ENCODE peak calls at places on chromosome X, in five cellular contexts. V, E, R, B and N are unnamed samples. For H3K4me1, the result is how much of the 10 kb centered on the place peaks cover.

GRCh38 chrX:23380581-23380980 is 45.9 kb downstream of the PTCHD1 start:
- DNase-seq in V (no peak), B (no peak), E (no peak), R (no peak), N (no peak)

GRCh38 chrX:55546956-55547355 is 57.3 kb upstream of the USP51 start:
- DNase-seq in E (no peak), B (no peak), V (no peak), R (no peak), N (no peak)

GRCh38 chrX:140766024-140766611 is 56.6 kb downstream of the LINC00632 start:
- DNase-seq in R (peak), E (peak), V (peak), B (peak), N (peak)

GRCh38 chrX:2819345-2820130 is 9.2 kb upstream of the GYG2 start:
- DNase-seq in V (no peak), R (no peak), B (no peak), E (no peak), N (no peak)

GRCh38 chrX:154436597-154437397 is at the start of gene GDI1:
- DNase-seq in V (peak), R (peak), B (peak), E (peak), N (peak)

GRCh38 chrX:124421898-124422622 is 75.7 kb downstream of the SH2D1A start:
- DNase-seq in R (no peak), E (no peak), B (no peak), V (no peak), N (no peak)

GRCh38 chrX:96382018-96382417 is 302.6 kb upstream of the DIAPH2 start:
- DNase-seq in E (no peak), B (no peak), V (no peak), R (no peak), N (no peak)

GRCh38 chrX:68989865-68990606 is 161.2 kb downstream of the EFNB1 start:
- DNase-seq in V (no peak), B (peak), E (no peak), R (no peak), N (peak)

GRCh38 chrX:13212191-13212651 is 107.6 kb downstream of the ATXN3L start:
- DNase-seq in B (no peak), E (no peak), V (no peak), R (no peak), N (peak)

GRCh38 chrX:23779025-23779424 is 3.9 kb upstream of the SAT1 start:
- DNase-seq in B (no peak), V (no peak), R (no peak), E (no peak), N (peak)

GRCh38 chrX:45750639-45751038 is 550.0 kb upstream of the DIPK2B start:
- DNase-seq in E (no peak), R (no peak), V (no peak), B (no peak), N (no peak)

GRCh38 chrX:22748093-22748999 is 251.4 kb upstream of the DDX53 start:
- DNase-seq in E (peak), R (peak), B (peak), V (peak), N (peak)

GRCh38 chrX:40207626-40208025 is 109.9 kb upstream of the BCOR start:
- DNase-seq in R (no peak), V (no peak), B (no peak), E (no peak), N (no peak)

GRCh38 chrX:51742586-51742985 is 656 bp upstream of the GSPT2 start:
- DNase-seq in E (no peak), V (peak), B (no peak), R (no peak), N (peak)

GRCh38 chrX:76076124-76076523 is 96.7 kb upstream of the PBDC1 start:
- DNase-seq in B (no peak), E (no peak), R (no peak), V (no peak), N (no peak)

GRCh38 chrX:48794993-48795501 is 6.8 kb upstream of the HDAC6 start:
- DNase-seq in V (no peak), R (no peak), B (no peak), E (no peak), N (no peak)

GRCh38 chrX:112834016-112834855 is 6.4 kb downstream of the AMOT start:
- DNase-seq in E (no peak), B (no peak), V (no peak), R (no peak), N (peak)

GRCh38 chrX:17635231-17635630 is 102.1 kb upstream of the SCML1 start:
- DNase-seq in B (no peak), R (no peak), E (no peak), V (no peak), N (peak)

GRCh38 chrX:15606064-15606590 is 5.4 kb upstream of the ACE2 start:
- DNase-seq in E (no peak), V (no peak), R (no peak), B (no peak), N (no peak)
- H3K4me1 ChIP-seq in E (under half), V (under half), R (under half), B (under half), N (under half)

GRCh38 chrX:368811-369562 is 17.7 kb downstream of the PPP2R3B start:
- DNase-seq in V (no peak), E (no peak), B (no peak), R (no peak), N (peak)
- H3K4me3 ChIP-seq in V (no peak), E (no peak), B (peak), R (no peak), N (no peak)

GRCh38 chrX:134688839-134689238 is 30.6 kb upstream of the PLAC1 start:
- DNase-seq in R (no peak), E (no peak), V (no peak), B (no peak), N (no peak)

GRCh38 chrX:134685662-134686061 is 27.4 kb upstream of the PLAC1 start:
- DNase-seq in V (no peak), E (no peak), R (no peak), B (no peak), N (no peak)

GRCh38 chrX:134691453-134691852 is 33.2 kb upstream of the PLAC1 start:
- DNase-seq in V (no peak), B (no peak), R (no peak), E (no peak), N (no peak)

GRCh38 chrX:134684956-134685355 is 26.7 kb upstream of the PLAC1 start:
- DNase-seq in V (no peak), B (no peak), E (no peak), R (no peak), N (peak)

DNA sequence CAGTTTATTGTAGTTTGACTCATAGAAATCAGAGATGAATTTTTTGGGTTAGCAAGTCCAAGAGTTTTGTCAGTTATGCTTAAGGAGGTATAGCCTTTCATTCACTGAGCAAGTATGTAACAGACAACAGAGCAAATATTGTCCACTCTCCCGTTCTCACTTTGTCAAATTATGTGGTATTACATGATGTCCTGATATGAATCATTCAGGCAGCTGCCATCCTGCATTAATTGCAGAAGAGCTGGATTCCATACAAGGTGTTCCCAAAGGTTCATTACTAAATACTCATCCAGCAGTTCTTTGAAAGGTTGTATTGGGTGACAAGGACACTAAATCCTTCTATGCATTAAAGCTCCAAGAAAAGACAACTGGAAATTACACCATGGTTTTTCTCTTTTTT is 29.9 kb upstream of the PLAC1 start:
- DNase-seq in B (no peak), R (no peak), V (no peak), E (no peak), N (no peak)
- H3K27ac ChIP-seq in B (no peak), R (no peak), V (no peak), E (no peak), N (no peak)

GRCh38 chrX:1464282-1465131 is 11.8 kb upstream of the ASMTL start:
- DNase-seq in R (peak), E (no peak), B (no peak), V (peak), N (peak)

GRCh38 chrX:1465261-1466231 is 12.8 kb upstream of the ASMTL start:
- DNase-seq in V (peak), B (no peak), R (no peak), E (no peak), N (peak)

GRCh38 chrX:1468250-1468772 is 15.6 kb upstream of the ASMTL start:
- DNase-seq in E (no peak), V (peak), R (peak), B (no peak), N (peak)

GRCh38 chrX:1466232-1466661 is 13.5 kb upstream of the ASMTL start:
- DNase-seq in R (no peak), B (no peak), E (no peak), V (peak), N (no peak)

DNA sequence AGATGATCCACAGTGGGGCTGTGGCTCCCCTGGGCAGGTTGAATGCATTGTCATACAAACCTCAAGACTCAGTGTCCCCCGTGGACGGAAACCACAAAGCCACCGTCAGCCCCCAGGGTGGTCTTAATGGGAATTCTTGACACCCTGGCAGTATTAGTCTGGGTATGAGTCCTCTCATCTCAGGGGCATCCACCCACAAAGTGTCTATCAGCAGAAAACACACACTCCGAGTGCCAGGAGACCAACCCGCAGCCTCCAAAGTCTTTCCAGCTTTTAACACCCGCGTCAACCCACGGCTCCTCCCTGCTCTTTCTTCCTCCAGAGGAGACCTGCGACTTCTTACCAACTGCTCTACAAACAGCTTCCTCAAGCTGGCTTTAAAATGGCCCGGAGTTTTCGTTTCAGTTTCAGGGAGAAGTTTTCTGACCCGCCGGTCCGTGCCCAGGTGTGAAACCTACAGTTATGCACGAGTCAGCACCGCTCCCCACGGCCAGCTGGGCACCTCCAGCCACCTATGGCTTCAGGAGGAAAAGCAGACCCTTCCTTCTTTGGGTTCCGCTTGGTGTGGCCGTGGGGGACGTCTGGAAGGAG is 14.4 kb upstream of the ASMTL start:
- DNase-seq in E (no peak), B (no peak), V (peak), R (peak), N (no peak)
- H3K4me1 ChIP-seq in E (under half), B (under half), V (under half), R (half or more), N (under half)

DNA sequence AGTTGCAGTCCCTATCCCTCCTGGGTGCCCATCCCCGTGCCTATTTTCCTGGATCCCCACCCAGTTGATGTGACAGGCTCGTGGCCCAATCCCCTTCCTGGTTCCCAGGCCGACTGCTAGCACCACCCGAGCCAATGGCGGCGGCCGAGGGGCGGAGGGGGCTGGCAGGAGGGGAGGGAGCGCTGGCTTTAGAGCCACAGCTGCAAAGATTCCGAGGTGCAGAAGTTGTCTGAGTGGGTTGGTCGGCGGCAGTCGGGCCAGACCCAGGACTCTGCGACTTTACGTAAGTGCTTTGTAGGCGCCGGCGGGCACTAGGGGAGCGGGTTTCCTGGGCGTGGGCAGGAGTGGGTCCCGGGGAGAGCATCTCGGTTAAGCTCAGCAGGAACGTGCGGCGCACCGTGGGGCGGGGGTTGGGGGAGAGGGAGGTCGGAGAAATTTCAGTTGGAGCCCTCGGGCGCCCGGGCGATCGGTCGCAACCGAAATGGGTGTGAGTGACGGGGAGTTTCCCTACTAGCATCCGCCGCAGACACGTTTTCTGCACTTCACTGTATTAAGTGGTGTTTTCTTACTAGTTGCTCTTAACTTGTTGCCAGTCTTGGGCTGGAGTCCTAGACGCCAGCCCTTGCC is at the start of gene PLS3:
- DNase-seq in E (peak), V (no peak), R (no peak), B (peak), N (peak)
- H3K4me3 ChIP-seq in E (peak), V (no peak), R (no peak), B (peak), N (peak)